ENCODE peak calls at places on chromosome 16, in nine cellular contexts. J is small intestine, L is skeletal muscle cell, G is AG04449, R is NT2/D1, Z is uterus, D is psoas muscle, C is kidney epithelial cell, K is adipocyte. V is an unnamed sample.

GRCh38 chr16:82899731-82900454 is 273.1 kb downstream of the CDH13 start:
- DNase-seq in D (no peak), Z (no peak), C (no peak), R (no peak), L (no peak), G (no peak), J (no peak), K (no peak), V (no peak)

GRCh38 chr16:67387479-67388079 is 5.7 kb downstream of the TPPP3 start:
- DNase-seq in L (no peak), G (no peak), J (no peak), K (no peak), R (no peak), D (no peak), Z (no peak), C (no peak), V (no peak)

GRCh38 chr16:52456368-52456767 is 90.6 kb downstream of the TOX3 start:
- DNase-seq in L (no peak), C (no peak), Z (no peak), R (no peak), K (no peak), G (no peak), D (no peak), J (no peak), V (no peak)

GRCh38 chr16:19542138-19542821 is 13.2 kb upstream of the VPS35L start:
- DNase-seq in J (peak), L (no peak), R (no peak), D (no peak), K (no peak), C (no peak), Z (no peak), G (no peak), V (no peak)

GRCh38 chr16:88703486-88704309 is 2.5 kb downstream of the RNF166 start:
- DNase-seq in L (no peak), Z (no peak), R (no peak), C (no peak), K (no peak), D (no peak), J (peak), G (no peak), V (no peak)

GRCh38 chr16:8887952-8888560 is 5.9 kb downstream of the LITAFD start:
- DNase-seq in Z (no peak), R (no peak), K (peak), C (no peak), L (no peak), J (no peak), D (peak), G (no peak), V (no peak)

GRCh38 chr16:20867585-20867984 is 32.6 kb downstream of the DCUN1D3 start:
- DNase-seq in G (no peak), C (no peak), J (no peak), K (no peak), R (no peak), Z (no peak), D (no peak), L (no peak), V (no peak)

GRCh38 chr16:383326-384020 is 1.7 kb upstream of the PGAP6 start:
- DNase-seq in J (peak), D (no peak), Z (no peak), L (no peak), K (no peak), R (no peak), C (peak), G (no peak), V (no peak)

GRCh38 chr16:50195276-50195675 is 42.2 kb downstream of the TENT4B start:
- DNase-seq in Z (no peak), G (no peak), D (no peak), C (no peak), K (peak), J (peak), R (no peak), L (no peak), V (no peak)

GRCh38 chr16:78281115-78281514 is 181.7 kb downstream of the WWOX start:
- DNase-seq in R (no peak), K (no peak), D (no peak), L (no peak), C (no peak), J (no peak), Z (no peak), G (no peak), V (no peak)

GRCh38 chr16:71467810-71468209 is 5.8 kb upstream of the ZNF23 start:
- DNase-seq in L (no peak), D (no peak), R (no peak), Z (no peak), K (peak), J (peak), G (no peak), C (no peak), V (no peak)

GRCh38 chr16:20004931-20005330 is 68.8 kb downstream of the GPR139 start:
- DNase-seq in Z (no peak), G (no peak), J (no peak), L (no peak), K (no peak), D (no peak), R (peak), C (no peak), V (no peak)

GRCh38 chr16:50425044-50425443 is 56.3 kb upstream of the BRD7 start:
- DNase-seq in Z (no peak), D (no peak), K (no peak), R (no peak), G (no peak), L (no peak), C (no peak), J (no peak), V (no peak)

GRCh38 chr16:88783391-88784073 is 1.5 kb downstream of the PIEZO1 start:
- DNase-seq in L (no peak), C (no peak), R (no peak), J (no peak), K (peak), G (no peak), D (peak), Z (no peak), V (peak)

GRCh38 chr16:56360117-56361008 is 65.0 kb downstream of the AMFR start:
- DNase-seq in J (no peak), C (no peak), Z (peak), G (no peak), L (no peak), R (no peak), D (no peak), K (no peak), V (no peak)

GRCh38 chr16:67951485-67951884 is 7.6 kb upstream of the LCAT start:
- DNase-seq in G (no peak), D (no peak), R (no peak), C (no peak), J (no peak), L (no peak), Z (no peak), K (no peak), V (no peak)

GRCh38 chr16:50079741-50080140 is 14.0 kb downstream of the HEATR3 start:
- DNase-seq in J (no peak), G (no peak), R (no peak), K (no peak), Z (no peak), L (no peak), D (no peak), C (no peak), V (no peak)

GRCh38 chr16:31362476-31363405 is 7.8 kb downstream of the ITGAX start:
- DNase-seq in K (no peak), G (no peak), R (no peak), L (no peak), D (peak), J (no peak), C (no peak), Z (no peak), V (no peak)

GRCh38 chr16:48029768-48030167 is 126.0 kb downstream of the ABCC12 start:
- DNase-seq in C (no peak), G (no peak), D (no peak), Z (no peak), K (no peak), R (no peak), J (no peak), L (no peak), V (no peak)

GRCh38 chr16:84635702-84636101 is 12.6 kb upstream of the KLHL36 start:
- DNase-seq in K (no peak), G (no peak), L (no peak), D (no peak), C (no peak), J (no peak), Z (no peak), R (no peak), V (no peak)

GRCh38 chr16:28259091-28259780 is 33.1 kb upstream of the SBK1 start:
- DNase-seq in R (no peak), Z (no peak), G (no peak), L (no peak), K (no peak), D (peak), C (no peak), J (no peak), V (peak)
- H3K4me3 ChIP-seq in R (peak), Z (no peak), G (no peak), L (no peak), K (no peak), D (peak), C (no peak), J (no peak), V (no peak)

DNA sequence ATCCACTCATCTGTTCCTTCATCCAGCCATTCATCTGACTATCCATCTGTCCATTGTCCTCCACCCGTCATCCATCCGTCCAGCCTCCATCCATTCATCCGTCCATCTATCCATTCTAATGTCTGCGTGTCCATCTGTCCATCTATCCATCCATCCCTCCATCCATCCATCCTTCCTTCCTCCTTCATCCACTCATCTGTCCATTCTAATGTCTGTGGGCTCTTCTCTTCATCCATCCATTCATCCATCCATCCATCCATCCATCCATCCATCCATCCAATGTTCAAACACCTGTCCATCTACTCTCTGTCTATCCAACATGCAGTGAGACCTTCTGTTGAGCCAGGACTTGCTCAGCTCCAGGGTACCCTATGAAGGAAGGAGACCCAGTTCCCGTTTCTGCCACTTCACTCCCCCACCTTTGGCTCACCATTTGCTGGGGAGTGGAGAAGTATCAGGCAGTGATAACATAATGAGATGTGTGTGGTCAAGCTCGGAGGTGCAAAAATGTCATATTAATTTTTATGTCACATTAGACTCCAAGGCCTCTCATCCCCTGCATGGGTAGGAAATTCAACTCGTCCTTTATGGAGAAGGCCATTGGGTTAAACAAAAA is 36.5 kb upstream of the ADGRG1 start:
- DNase-seq in L (no peak), C (no peak), K (no peak), R (no peak), Z (no peak), D (no peak), G (no peak), J (no peak), V (no peak)
- H3K4me3 ChIP-seq in L (no peak), C (no peak), K (no peak), R (no peak), Z (no peak), D (no peak), G (no peak), J (no peak), V (no peak)

GRCh38 chr16:1990336-1991134 is 765 bp downstream of the SYNGR3 start:
- DNase-seq in R (no peak), D (no peak), G (no peak), C (no peak), Z (no peak), J (peak), L (no peak), K (peak), V (peak)
- H3K4me3 ChIP-seq in R (peak), D (peak), G (no peak), C (peak), Z (no peak), J (peak), L (peak), K (no peak), V (peak)

DNA sequence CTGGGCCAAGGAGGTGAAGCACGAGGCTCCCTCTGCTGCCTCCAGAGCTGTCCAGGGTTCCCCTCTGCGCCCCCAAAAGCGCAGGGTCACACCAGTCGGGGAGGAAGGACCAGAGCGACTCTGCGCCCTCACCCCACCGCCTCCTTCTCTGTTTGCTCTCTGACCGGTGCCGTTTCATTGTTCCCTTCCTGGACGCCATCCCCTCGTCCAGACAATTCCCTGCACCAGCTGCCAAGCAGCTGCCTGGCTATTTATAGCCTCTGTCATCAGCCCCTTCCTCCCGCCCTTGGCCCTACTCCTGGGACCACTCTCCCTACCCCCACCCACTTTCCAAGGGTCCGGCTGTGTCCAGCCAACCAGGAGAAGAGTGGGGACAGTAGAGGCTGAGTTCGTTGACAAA is 68.8 kb upstream of the CREBBP start:
- DNase-seq in K (no peak), G (no peak), L (no peak), D (peak), Z (no peak), C (no peak), R (no peak), J (no peak), V (no peak)
- H3K4me3 ChIP-seq in K (peak), G (no peak), L (peak), D (peak), Z (no peak), C (no peak), R (no peak), J (no peak), V (peak)

GRCh38 chr16:54429029-54429428 is 142.4 kb upstream of the IRX3 start:
- DNase-seq in Z (no peak), R (no peak), G (no peak), L (no peak), C (no peak), K (no peak), D (no peak), J (no peak), V (no peak)

GRCh38 chr16:54432481-54433229 is 146.1 kb upstream of the IRX3 start:
- DNase-seq in G (no peak), R (no peak), C (no peak), J (no peak), L (no peak), D (no peak), K (no peak), Z (no peak), V (no peak)

GRCh38 chr16:54431997-54432367 is 145.4 kb upstream of the IRX3 start:
- DNase-seq in Z (no peak), D (no peak), K (peak), C (no peak), G (no peak), R (no peak), L (no peak), J (no peak), V (no peak)

GRCh38 chr16:54431041-54431996 is 144.7 kb upstream of the IRX3 start:
- DNase-seq in C (no peak), Z (no peak), D (no peak), J (no peak), K (peak), R (no peak), L (no peak), G (peak), V (no peak)

GRCh38 chr16:54430491-54431030 is 144.0 kb upstream of the IRX3 start:
- DNase-seq in C (no peak), G (peak), L (peak), K (peak), R (peak), D (no peak), Z (no peak), J (no peak), V (no peak)
- H3K4me3 ChIP-seq in C (no peak), G (peak), L (no peak), K (peak), R (no peak), D (no peak), Z (no peak), J (no peak), V (no peak)

V was measured in left lung.